ENCODE peak calls at places on chromosomes 13 and 19, in seven cellular contexts. One of them, this sample, is unnamed.

GRCh38 chr19:5339950-5340636 is 519 bp downstream of the PTPRS start:
- DNase-seq in GM12892: no peak
- DNase-seq in HFF-Myc: no peak
- DNase-seq in A549: peak; percentile 46
- DNase-seq in epithelial cell of prostate: no peak
- DNase-seq in T-cell: no peak
- DNase-seq in EL: peak; percentile 25
- DNase-seq in this sample: no peak

GRCh38 chr13:98909016-98909415 is 68.8 kb downstream of the DOCK9 start:
- DNase-seq in EL: peak; percentile 9
- DNase-seq in T-cell: no peak
- DNase-seq in A549: no peak
- DNase-seq in HFF-Myc: no peak
- DNase-seq in GM12892: no peak
- DNase-seq in epithelial cell of prostate: peak; percentile 73
- DNase-seq in this sample: no peak

GRCh38 chr19:11453468-11454341 is 18.3 kb downstream of the PRKCSH start:
- DNase-seq in EL: no peak
- DNase-seq in T-cell: peak; percentile 20
- DNase-seq in A549: no peak
- DNase-seq in GM12892: peak; percentile 74
- DNase-seq in epithelial cell of prostate: no peak
- DNase-seq in HFF-Myc: no peak
- DNase-seq in this sample: no peak

GRCh38 chr13:100334209-100334608 is 245.3 kb downstream of the PCCA start:
- DNase-seq in epithelial cell of prostate: no peak
- DNase-seq in A549: no peak
- DNase-seq in GM12892: no peak
- DNase-seq in T-cell: no peak
- DNase-seq in HFF-Myc: no peak
- DNase-seq in EL: no peak
- DNase-seq in this sample: no peak

GRCh38 chr13:45863716-45864590 is 12.4 kb upstream of the SIAH3 start:
- DNase-seq in EL: no peak
- DNase-seq in epithelial cell of prostate: no peak
- DNase-seq in A549: no peak
- DNase-seq in T-cell: no peak
- DNase-seq in HFF-Myc: no peak
- DNase-seq in GM12892: no peak
- DNase-seq in this sample: no peak

GRCh38 chr19:38309615-38310278 is 5.7 kb downstream of the C19orf33 start:
- DNase-seq in EL: no peak
- DNase-seq in epithelial cell of prostate: no peak
- DNase-seq in A549: no peak
- DNase-seq in HFF-Myc: no peak
- DNase-seq in T-cell: no peak
- DNase-seq in GM12892: no peak
- DNase-seq in this sample: no peak

GRCh38 chr19:7541828-7542443 is 6.4 kb downstream of the PNPLA6 start:
- DNase-seq in T-cell: no peak
- DNase-seq in epithelial cell of prostate: no peak
- DNase-seq in GM12892: no peak
- DNase-seq in EL: no peak
- DNase-seq in HFF-Myc: no peak
- DNase-seq in A549: no peak
- DNase-seq in this sample: no peak

GRCh38 chr19:50358483-50359431 is 6.7 kb downstream of the NAPSA start:
- DNase-seq in GM12892: peak; percentile 77
- DNase-seq in HFF-Myc: no peak
- DNase-seq in A549: no peak
- DNase-seq in epithelial cell of prostate: no peak
- DNase-seq in T-cell: peak; percentile 73
- DNase-seq in EL: peak; percentile 14
- DNase-seq in this sample: no peak

GRCh38 chr19:19171821-19172532 is 1.9 kb upstream of the MEF2B start:
- DNase-seq in A549: no peak
- DNase-seq in HFF-Myc: no peak
- DNase-seq in EL: peak; percentile 16
- DNase-seq in T-cell: no peak
- DNase-seq in GM12892: no peak
- DNase-seq in epithelial cell of prostate: no peak
- DNase-seq in this sample: no peak

GRCh38 chr19:6021878-6022569 is 44.1 kb upstream of the RANBP3 start:
- DNase-seq in T-cell: peak; percentile 70
- DNase-seq in GM12892: peak; percentile 75
- DNase-seq in epithelial cell of prostate: no peak
- DNase-seq in HFF-Myc: peak; percentile 56
- DNase-seq in EL: peak; percentile 66
- DNase-seq in A549: peak; percentile 55
- DNase-seq in this sample: peak; percentile 27

GRCh38 chr19:511101-511841 is 4.0 kb downstream of the TPGS1 start:
- DNase-seq in HFF-Myc: no peak
- DNase-seq in EL: no peak
- DNase-seq in T-cell: peak; percentile 93
- DNase-seq in A549: no peak
- DNase-seq in epithelial cell of prostate: no peak
- DNase-seq in GM12892: no peak
- DNase-seq in this sample: no peak

GRCh38 chr13:61779456-61779855 is 363.8 kb upstream of the PCDH20 start:
- DNase-seq in GM12892: no peak
- DNase-seq in T-cell: no peak
- DNase-seq in epithelial cell of prostate: no peak
- DNase-seq in A549: no peak
- DNase-seq in HFF-Myc: no peak
- DNase-seq in EL: no peak
- DNase-seq in this sample: no peak

GRCh38 chr13:36665630-36666029 is 8.2 kb upstream of the SERTM1 start:
- DNase-seq in GM12892: no peak
- DNase-seq in T-cell: no peak
- DNase-seq in EL: no peak
- DNase-seq in epithelial cell of prostate: no peak
- DNase-seq in HFF-Myc: no peak
- DNase-seq in A549: no peak
- DNase-seq in this sample: no peak

GRCh38 chr13:112839347-112840105 is 129.5 kb upstream of the MCF2L start:
- DNase-seq in EL: peak; percentile 4
- DNase-seq in T-cell: no peak
- DNase-seq in A549: no peak
- DNase-seq in GM12892: no peak
- DNase-seq in epithelial cell of prostate: no peak
- DNase-seq in HFF-Myc: no peak
- DNase-seq in this sample: no peak

GRCh38 chr13:99600318-99600717 is 99.0 kb downstream of the TM9SF2 start:
- DNase-seq in EL: no peak
- DNase-seq in epithelial cell of prostate: no peak
- DNase-seq in A549: no peak
- DNase-seq in HFF-Myc: no peak
- DNase-seq in T-cell: no peak
- DNase-seq in GM12892: no peak
- DNase-seq in this sample: no peak

GRCh38 chr13:42649761-42650289 is 75.9 kb downstream of the TNFSF11 start:
- DNase-seq in GM12892: no peak
- DNase-seq in A549: no peak
- DNase-seq in HFF-Myc: no peak
- DNase-seq in T-cell: no peak
- DNase-seq in EL: no peak
- DNase-seq in epithelial cell of prostate: no peak
- DNase-seq in this sample: no peak

GRCh38 chr13:77898097-77898496 is 20.5 kb downstream of the EDNRB start:
- DNase-seq in epithelial cell of prostate: no peak
- DNase-seq in EL: no peak
- DNase-seq in A549: no peak
- DNase-seq in GM12892: no peak
- DNase-seq in T-cell: no peak
- DNase-seq in HFF-Myc: no peak
- DNase-seq in this sample: peak; percentile 67

GRCh38 chr19:8592231-8593009 is 15.2 kb upstream of the MYO1F start:
- DNase-seq in epithelial cell of prostate: no peak
- DNase-seq in HFF-Myc: no peak
- DNase-seq in GM12892: no peak
- DNase-seq in EL: peak; percentile 70
- DNase-seq in A549: peak; percentile 60
- DNase-seq in T-cell: peak; percentile 93
- DNase-seq in this sample: no peak

GRCh38 chr19:44740351-44740824 is 8.1 kb upstream of the BCL3 start:
- DNase-seq in GM12892: no peak
- DNase-seq in A549: no peak
- DNase-seq in HFF-Myc: no peak
- DNase-seq in T-cell: no peak
- DNase-seq in epithelial cell of prostate: no peak
- DNase-seq in EL: no peak
- DNase-seq in this sample: no peak

GRCh38 chr19:15195987-15196682 is 4.7 kb downstream of the NOTCH3 start:
- DNase-seq in HFF-Myc: no peak
- DNase-seq in T-cell: no peak
- DNase-seq in GM12892: no peak
- DNase-seq in EL: no peak
- DNase-seq in A549: no peak
- DNase-seq in epithelial cell of prostate: peak; percentile 81
- DNase-seq in this sample: no peak

GRCh38 chr13:99237981-99238662 is 20.1 kb downstream of the GPR18 start:
- DNase-seq in epithelial cell of prostate: no peak
- DNase-seq in HFF-Myc: no peak
- DNase-seq in T-cell: no peak
- DNase-seq in A549: no peak
- DNase-seq in EL: no peak
- DNase-seq in GM12892: no peak
- DNase-seq in this sample: no peak

GRCh38 chr13:79108914-79109643 is 297.0 kb downstream of the RBM26 start:
- DNase-seq in GM12892: no peak
- DNase-seq in EL: no peak
- DNase-seq in HFF-Myc: no peak
- DNase-seq in epithelial cell of prostate: no peak
- DNase-seq in A549: no peak
- DNase-seq in T-cell: no peak
- DNase-seq in this sample: peak; percentile 30

GRCh38 chr19:41540041-41540695 is 35.8 kb upstream of the CEACAM21 start:
- DNase-seq in EL: no peak
- DNase-seq in A549: no peak
- DNase-seq in T-cell: no peak
- DNase-seq in HFF-Myc: no peak
- DNase-seq in GM12892: no peak
- DNase-seq in epithelial cell of prostate: no peak
- DNase-seq in this sample: no peak

GRCh38 chr19:710767-711166 is 2.0 kb downstream of the PALM start:
- DNase-seq in epithelial cell of prostate: no peak
- DNase-seq in HFF-Myc: no peak
- DNase-seq in GM12892: no peak
- DNase-seq in A549: no peak
- DNase-seq in EL: no peak
- DNase-seq in T-cell: no peak
- DNase-seq in this sample: no peak

GRCh38 chr19:5048727-5049553 is 80.0 kb downstream of the KDM4B start:
- DNase-seq in EL: peak; percentile 77
- DNase-seq in A549: peak; percentile 65
- DNase-seq in T-cell: no peak
- DNase-seq in HFF-Myc: no peak
- DNase-seq in GM12892: no peak
- DNase-seq in epithelial cell of prostate: no peak
- DNase-seq in this sample: no peak

GRCh38 chr13:95552539-95553270 is at the start of gene CLDN10:
- DNase-seq in A549: no peak
- DNase-seq in HFF-Myc: no peak
- DNase-seq in epithelial cell of prostate: no peak
- DNase-seq in EL: no peak
- DNase-seq in T-cell: no peak
- DNase-seq in GM12892: peak; percentile 19
- DNase-seq in this sample: no peak

This sample was measured in GM12864.